ENCODE peak calls at places on chromosomes 5 and 9, in four cellular contexts. Q, M, X and N are unnamed samples.

GRCh38 chr5:177269232-177269895 is 34.2 kb downstream of the RAB24 start:
- DNase-seq in M (no peak), X (no peak), Q (no peak), N (no peak)

GRCh38 chr9:92659601-92660000 is 10.3 kb downstream of the IPPK start:
- DNase-seq in Q (no peak), X (no peak), M (no peak), N (no peak)

GRCh38 chr5:147223951-147224791 is 10.7 kb upstream of the STK32A start:
- DNase-seq in M (no peak), Q (peak), X (peak), N (peak)

GRCh38 chr5:180284161-180284560 is 7.7 kb downstream of the MAPK9 start:
- DNase-seq in Q (no peak), M (no peak), X (no peak), N (no peak)

GRCh38 chr9:135146766-135147472 is 59.5 kb downstream of the OLFM1 start:
- DNase-seq in Q (no peak), X (no peak), M (no peak), N (no peak)

GRCh38 chr9:7298123-7298522 is 501.5 kb downstream of the DMAC1 start:
- DNase-seq in M (no peak), X (no peak), Q (peak), N (no peak)

GRCh38 chr5:81195334-81195929 is 37.7 kb upstream of the CKMT2 start:
- DNase-seq in M (no peak), Q (peak), X (no peak), N (no peak)

GRCh38 chr5:126865299-126865698 is 88.4 kb downstream of the LMNB1 start:
- DNase-seq in M (no peak), X (no peak), Q (peak), N (no peak)

GRCh38 chr5:33840927-33841547 is 50.8 kb downstream of the ADAMTS12 start:
- DNase-seq in X (no peak), Q (no peak), M (no peak), N (no peak)

GRCh38 chr5:9774472-9775079 is 144.4 kb upstream of the TAS2R1 start:
- DNase-seq in M (no peak), X (peak), Q (peak), N (no peak)

GRCh38 chr5:56257010-56257409 is 23.9 kb upstream of the ANKRD55 start:
- DNase-seq in X (no peak), Q (no peak), M (no peak), N (no peak)

GRCh38 chr5:98928802-98929122 is at the start of gene CHD1:
- DNase-seq in X (peak), M (peak), Q (peak), N (peak)

GRCh38 chr5:154371687-154372086 is 74.1 kb upstream of the SAP30L start:
- DNase-seq in X (peak), M (no peak), Q (peak), N (no peak)

GRCh38 chr9:4334439-4334838 is 34.6 kb upstream of the GLIS3 start:
- DNase-seq in X (peak), Q (no peak), M (no peak), N (peak)

GRCh38 chr5:176781638-176782570 is 28.5 kb upstream of the UNC5A start:
- DNase-seq in Q (no peak), X (no peak), M (no peak), N (no peak)

GRCh38 chr5:179146277-179146676 is 86.1 kb downstream of the ZNF354C start:
- DNase-seq in M (no peak), Q (no peak), X (no peak), N (no peak)

GRCh38 chr9:82532504-82532903 is 530.4 kb downstream of the RASEF start:
- DNase-seq in M (no peak), X (no peak), Q (no peak), N (no peak)

GRCh38 chr9:98791147-98792095 is 4.9 kb downstream of the ANKS6 start:
- DNase-seq in Q (peak), M (peak), X (peak), N (peak)

GRCh38 chr5:66848749-66849641 is 252.8 kb downstream of the MAST4 start:
- DNase-seq in M (no peak), Q (no peak), X (no peak), N (no peak)

GRCh38 chr9:116594552-116594951 is 92.6 kb upstream of the TRIM32 start:
- DNase-seq in M (no peak), X (no peak), Q (peak), N (no peak)

GRCh38 chr5:8457187-8458037 is 588.5 kb downstream of the MTRR start:
- DNase-seq in X (peak), M (peak), Q (peak), N (peak)

GRCh38 chr9:98774746-98775145 is 21.6 kb downstream of the ANKS6 start:
- DNase-seq in M (no peak), X (no peak), Q (no peak), N (no peak)

GRCh38 chr9:109303900-109304299 is 17.0 kb downstream of the EPB41L4B start:
- DNase-seq in M (no peak), X (no peak), Q (no peak), N (no peak)

GRCh38 chr5:19547640-19548039 is 440.4 kb downstream of the CDH18 start:
- DNase-seq in X (no peak), Q (peak), M (no peak), N (no peak)

GRCh38 chr5:36478646-36479307 is 127.6 kb upstream of the SLC1A3 start:
- DNase-seq in Q (no peak), M (no peak), X (no peak), N (no peak)

GRCh38 chr5:135244620-135245021 is 154.4 kb downstream of the MACROH2A1 start:
- DNase-seq in Q (no peak), M (no peak), X (no peak), N (no peak)

GRCh38 chr9:135397142-135397541 is 82.4 kb upstream of the PPP1R26 start:
- DNase-seq in Q (no peak), X (no peak), M (no peak), N (no peak)

GRCh38 chr9:99919930-99920329 is 13.5 kb downstream of the STX17 start:
- DNase-seq in Q (no peak), X (no peak), M (no peak), N (no peak)

GRCh38 chr5:142609142-142609541 is 76.7 kb downstream of the FGF1 start:
- DNase-seq in Q (no peak), M (no peak), X (no peak), N (no peak)

GRCh38 chr5:78671609-78672008 is 23.0 kb upstream of the LHFPL2 start:
- DNase-seq in Q (no peak), X (peak), M (no peak), N (peak)

GRCh38 chr9:80796662-80797426 is 892.5 kb downstream of the TLE1 start:
- DNase-seq in X (no peak), Q (peak), M (no peak), N (no peak)

GRCh38 chr5:140710899-140711552 is 10.8 kb downstream of the ZMAT2 start:
- DNase-seq in Q (peak), M (peak), X (peak), N (peak)

GRCh38 chr9:34578241-34579096 is 11.1 kb downstream of the CNTFR start:
- DNase-seq in X (no peak), M (no peak), Q (peak), N (no peak)

GRCh38 chr5:15501057-15501791 is 1.2 kb downstream of the FBXL7 start:
- DNase-seq in M (no peak), Q (peak), X (peak), N (peak)

GRCh38 chr5:141742144-141742543 is 60.1 kb upstream of the ARAP3 start:
- DNase-seq in X (no peak), M (no peak), Q (no peak), N (no peak)

GRCh38 chr9:135300346-135301141 is 179.0 kb upstream of the PPP1R26 start:
- DNase-seq in X (no peak), Q (no peak), M (no peak), N (no peak)

GRCh38 chr5:15021286-15022046 is 149.9 kb upstream of the ANKH start:
- DNase-seq in M (no peak), X (no peak), Q (peak), N (no peak)

GRCh38 chr9:128632066-128632465 is 24.6 kb downstream of the DYNC2I2 start:
- DNase-seq in M (no peak), X (no peak), Q (no peak), N (no peak)